ENCODE peak calls at places on chromosomes 7 and 10, in nine cellular contexts. J, X, O, M, A, S, H, E and R are unnamed samples.

GRCh38 chr7:106021211-106022067 is 58.4 kb downstream of the CDHR3 start:
- DNase-seq in J (peak; percentile 57), X (no peak), O (no peak), M (peak; percentile 79), A (peak; percentile 18), S (no peak), H (no peak), E (no peak), R (peak; percentile 35)

GRCh38 chr7:68789597-68789996 is 808.7 kb upstream of the AUTS2 start:
- DNase-seq in J (no peak), X (no peak), O (no peak), M (no peak), A (no peak), S (no peak), H (no peak), E (no peak), R (no peak)

GRCh38 chr7:30912986-30913671 is 1.5 kb downstream of the AQP1 start:
- DNase-seq in J (no peak), X (no peak), O (no peak), M (no peak), A (no peak), S (no peak), H (no peak), E (no peak), R (no peak)

GRCh38 chr10:72175166-72175565 is 40.6 kb upstream of the ANAPC16 start:
- DNase-seq in J (peak; percentile 45), X (no peak), O (no peak), M (peak; percentile 77), A (peak; percentile 52), S (no peak), H (peak; percentile 62), E (no peak), R (peak; percentile 53)

GRCh38 chr10:18735711-18736110 is 76.5 kb downstream of the ARL5B start:
- DNase-seq in J (no peak), X (no peak), O (no peak), M (no peak), A (no peak), S (no peak), H (peak; percentile 4), E (no peak), R (no peak)

GRCh38 chr7:36607206-36607515 is 117.1 kb downstream of the AOAH start:
- DNase-seq in J (no peak), X (no peak), O (no peak), M (no peak), A (no peak), S (no peak), H (no peak), E (no peak), R (no peak)

GRCh38 chr7:7682856-7683255 is 35.6 kb downstream of the RPA3 start:
- DNase-seq in J (no peak), X (no peak), O (no peak), M (no peak), A (no peak), S (no peak), H (no peak), E (no peak), R (no peak)

GRCh38 chr7:80134105-80134535 is 511 bp upstream of the GNAI1 start:
- DNase-seq in J (no peak), X (no peak), O (no peak), M (no peak), A (no peak), S (no peak), H (no peak), E (no peak), R (no peak)

GRCh38 chr7:30921951-30922401 is 10.3 kb downstream of the AQP1 start:
- DNase-seq in J (no peak), X (no peak), O (no peak), M (no peak), A (no peak), S (peak; percentile 79), H (no peak), E (no peak), R (no peak)

GRCh38 chr10:69087600-69088470 is at the start of gene SRGN:
- DNase-seq in J (peak; percentile 95), X (no peak), O (peak; percentile 73), M (peak; percentile 80), A (peak; percentile 87), S (peak; percentile 83), H (peak; percentile 99), E (peak; percentile 82), R (no peak)

GRCh38 chr7:73644887-73645286 is 20.6 kb upstream of the MLXIPL start:
- DNase-seq in J (no peak), X (no peak), O (no peak), M (peak; percentile 10), A (no peak), S (no peak), H (no peak), E (no peak), R (no peak)

GRCh38 chr7:28419717-28420116 is 7.4 kb downstream of the CREB5 start:
- DNase-seq in J (peak; percentile 99), X (no peak), O (no peak), M (peak; percentile 60), A (peak; percentile 59), S (no peak), H (peak; percentile 82), E (peak; percentile 86), R (peak; percentile 62)

GRCh38 chr10:59319854-59320253 is 42.5 kb downstream of the FAM13C start:
- DNase-seq in J (no peak), X (no peak), O (no peak), M (no peak), A (no peak), S (no peak), H (no peak), E (no peak), R (no peak)

GRCh38 chr7:30816291-30817059 is 45.3 kb downstream of the MINDY4 start:
- DNase-seq in J (no peak), X (no peak), O (no peak), M (peak; percentile 48), A (no peak), S (no peak), H (peak; percentile 71), E (no peak), R (no peak)

GRCh38 chr7:43458746-43459337 is 124.1 kb upstream of the STK17A start:
- DNase-seq in J (no peak), X (no peak), O (no peak), M (no peak), A (no peak), S (no peak), H (no peak), E (no peak), R (no peak)

GRCh38 chr10:122279725-122280141 is 8.6 kb downstream of the BTBD16 start:
- DNase-seq in J (peak; percentile 43), X (peak; percentile 12), O (no peak), M (peak; percentile 47), A (no peak), S (no peak), H (peak; percentile 51), E (peak; percentile 46), R (peak; percentile 67)

GRCh38 chr7:49243521-49243920 is 319.2 kb downstream of the CDC14C start:
- DNase-seq in J (no peak), X (no peak), O (no peak), M (no peak), A (no peak), S (no peak), H (no peak), E (no peak), R (no peak)

GRCh38 chr7:44845476-44845875 is 2.4 kb downstream of the H2AZ2 start:
- DNase-seq in J (no peak), X (no peak), O (no peak), M (no peak), A (no peak), S (no peak), H (no peak), E (no peak), R (no peak)

GRCh38 chr7:44536090-44536489 is 5.0 kb downstream of the NPC1L1 start:
- DNase-seq in J (no peak), X (no peak), O (no peak), M (no peak), A (no peak), S (no peak), H (no peak), E (no peak), R (no peak)

GRCh38 chr10:49550563-49550962 is 11.6 kb upstream of the ERCC6 start:
- DNase-seq in J (no peak), X (no peak), O (no peak), M (peak; percentile 84), A (peak; percentile 80), S (no peak), H (peak; percentile 78), E (peak; percentile 94), R (peak; percentile 55)

GRCh38 chr10:101536800-101537199 is 51.3 kb downstream of the POLL start:
- DNase-seq in J (peak; percentile 51), X (peak; percentile 4), O (peak; percentile 45), M (peak; percentile 32), A (no peak), S (no peak), H (peak; percentile 62), E (peak; percentile 18), R (no peak)

GRCh38 chr7:24660541-24660940 is 87.3 kb downstream of the PALS2 start:
- DNase-seq in J (peak; percentile 93), X (no peak), O (no peak), M (no peak), A (no peak), S (no peak), H (peak; percentile 89), E (no peak), R (no peak)

GRCh38 chr7:138278601-138279000 is 181.5 kb upstream of the TRIM24 start:
- DNase-seq in J (no peak), X (no peak), O (no peak), M (no peak), A (peak; percentile 52), S (no peak), H (no peak), E (peak; percentile 1), R (peak; percentile 26)

GRCh38 chr7:99473315-99473596 is 566 bp downstream of the ZNF789 start:
- DNase-seq in J (peak; percentile 82), X (no peak), O (peak; percentile 68), M (peak; percentile 79), A (peak; percentile 63), S (no peak), H (peak; percentile 71), E (peak; percentile 74), R (peak; percentile 79)

GRCh38 chr7:3117488-3118228 is 74.0 kb upstream of the CARD11 start:
- DNase-seq in J (no peak), X (no peak), O (no peak), M (no peak), A (no peak), S (peak; percentile 52), H (no peak), E (no peak), R (no peak)

GRCh38 chr10:130213286-130214080 is 77.3 kb downstream of the GLRX3 start:
- DNase-seq in J (no peak), X (no peak), O (no peak), M (no peak), A (no peak), S (no peak), H (no peak), E (no peak), R (no peak)